ENCODE peak calls at places on chromosomes 7 and 10, in eight cellular contexts. F is mesendoderm, N is GM23338, A is fibroblast of lung, W is stomach, M is brain microvascular endothelial cell, I is GM12878, U is heart right ventricle. Y is an unnamed sample.

GRCh38 chr7:100471021-100471420 is 7.0 kb upstream of the SPACDR start:
- DNase-seq in F (no peak), N (no peak), A (no peak), W (no peak), M (no peak), I (no peak), U (no peak), Y (no peak)

GRCh38 chr10:11018426-11018818 is 750 bp downstream of the CELF2 start:
- DNase-seq in F (no peak), N (peak; percentile 21), A (no peak), W (no peak), M (no peak), I (no peak), U (peak; percentile 37), Y (no peak)

GRCh38 chr7:94623820-94624219 is 32.1 kb downstream of the SGCE start:
- DNase-seq in F (no peak), N (no peak), A (no peak), W (no peak), M (no peak), I (no peak), U (no peak), Y (no peak)

GRCh38 chr10:132335189-132336063 is 3.4 kb downstream of the LRRC27 start:
- DNase-seq in F (peak; percentile 15), N (peak; percentile 20), A (no peak), W (no peak), M (no peak), I (peak; percentile 65), U (peak; percentile 40), Y (peak; percentile 44)

GRCh38 chr7:36153571-36154097 is 580 bp downstream of the EEPD1 start:
- DNase-seq in F (no peak), N (peak; percentile 41), A (no peak), W (no peak), M (no peak), I (no peak), U (no peak), Y (no peak)

GRCh38 chr7:154914580-154915380 is 88.1 kb downstream of the PAXIP1 start:
- DNase-seq in F (peak; percentile 19), N (peak; percentile 56), A (no peak), W (no peak), M (no peak), I (no peak), U (no peak), Y (no peak)

GRCh38 chr10:45198596-45199379 is 116.6 kb downstream of the OR13A1 start:
- DNase-seq in F (no peak), N (peak; percentile 10), A (no peak), W (no peak), M (no peak), I (no peak), U (no peak), Y (no peak)

GRCh38 chr7:33805630-33806233 is 99.6 kb upstream of the BMPER start:
- DNase-seq in F (peak; percentile 55), N (no peak), A (peak; percentile 80), W (peak; percentile 37), M (peak; percentile 39), I (no peak), U (peak; percentile 48), Y (no peak)

GRCh38 chr7:30804078-30804661 is 33.0 kb downstream of the MINDY4 start:
- DNase-seq in F (no peak), N (no peak), A (peak; percentile 96), W (no peak), M (peak; percentile 80), I (no peak), U (no peak), Y (no peak)

GRCh38 chr10:113680172-113681111 is 730 bp downstream of the CASP7 start:
- DNase-seq in F (no peak), N (peak; percentile 47), A (peak; percentile 65), W (peak; percentile 57), M (peak; percentile 35), I (peak; percentile 42), U (peak; percentile 26), Y (peak; percentile 31)

GRCh38 chr7:104836976-104837375 is 177.0 kb upstream of the KMT2E start:
- DNase-seq in F (no peak), N (no peak), A (no peak), W (no peak), M (no peak), I (no peak), U (no peak), Y (no peak)

GRCh38 chr7:37310322-37311080 is 138.2 kb downstream of the ELMO1 start:
- DNase-seq in F (no peak), N (no peak), A (no peak), W (no peak), M (no peak), I (no peak), U (no peak), Y (no peak)

GRCh38 chr7:77935652-77936348 is 137.2 kb downstream of the PHTF2 start:
- DNase-seq in F (no peak), N (no peak), A (no peak), W (no peak), M (no peak), I (no peak), U (no peak), Y (no peak)

GRCh38 chr7:41003031-41003925 is 699.6 kb downstream of the INHBA start:
- DNase-seq in F (peak; percentile 82), N (peak; percentile 80), A (peak; percentile 53), W (peak; percentile 29), M (peak; percentile 35), I (peak; percentile 3), U (no peak), Y (no peak)

GRCh38 chr7:135888740-135889139 is 88.4 kb downstream of the MTPN start:
- DNase-seq in F (no peak), N (no peak), A (no peak), W (no peak), M (no peak), I (no peak), U (no peak), Y (no peak)

GRCh38 chr10:132411561-132412253 is 14.7 kb downstream of the PWWP2B start:
- DNase-seq in F (no peak), N (no peak), A (peak; percentile 28), W (peak; percentile 69), M (no peak), I (no peak), U (no peak), Y (no peak)

DNA sequence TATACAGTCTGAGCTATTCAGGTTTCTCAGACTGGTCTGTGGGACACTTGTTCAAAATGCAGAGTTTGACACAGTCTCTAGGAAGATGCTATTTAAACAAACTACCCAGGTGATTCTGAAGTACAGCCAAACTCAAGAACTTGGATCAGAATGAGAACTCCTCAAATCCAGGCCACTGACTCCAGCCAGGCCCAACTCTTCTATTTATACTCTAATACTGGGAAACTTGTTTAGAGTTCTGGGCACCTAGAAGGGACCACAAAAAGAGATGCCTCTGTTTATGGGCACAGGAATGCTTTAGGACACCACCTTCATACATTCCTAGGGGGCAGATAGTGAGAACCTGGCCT is 40.1 kb upstream of the ADD3 start:
- DNase-seq in F (no peak), N (no peak), A (no peak), W (no peak), M (no peak), I (no peak), U (no peak), Y (no peak)
- H3K27ac ChIP-seq in F (no peak overlapping the region), N (no peak overlapping the region), A (peak overlapping the region; percentile 79), W (peak overlapping the region; percentile 47), M (peak overlapping the region; percentile 86), I (no peak overlapping the region), U (no peak overlapping the region), Y (no peak overlapping the region)

GRCh38 chr7:74180866-74181265 is 6.7 kb downstream of the EIF4H start:
- DNase-seq in F (no peak), N (no peak), A (no peak), W (no peak), M (no peak), I (no peak), U (no peak), Y (no peak)

GRCh38 chr7:74179935-74180604 is 5.9 kb downstream of the EIF4H start:
- DNase-seq in F (no peak), N (no peak), A (no peak), W (no peak), M (no peak), I (no peak), U (no peak), Y (no peak)

GRCh38 chr7:74183142-74183541 is 9.0 kb downstream of the EIF4H start:
- DNase-seq in F (no peak), N (no peak), A (no peak), W (no peak), M (no peak), I (no peak), U (no peak), Y (no peak)

GRCh38 chr7:74182453-74183090 is 8.4 kb downstream of the EIF4H start:
- DNase-seq in F (no peak), N (no peak), A (no peak), W (no peak), M (no peak), I (no peak), U (no peak), Y (no peak)

GRCh38 chr7:74181821-74182220 is 7.7 kb downstream of the EIF4H start:
- DNase-seq in F (no peak), N (no peak), A (peak; percentile 59), W (no peak), M (no peak), I (no peak), U (no peak), Y (no peak)
- H3K27ac ChIP-seq in F (no peak overlapping the region), N (peak overlapping the region; percentile 51), A (no peak overlapping the region), W (no peak overlapping the region), M (no peak overlapping the region), I (no peak overlapping the region), U (no peak overlapping the region), Y (no peak overlapping the region)

GRCh38 chr10:29657719-29658274 is 23.0 kb upstream of the SVIL start:
- DNase-seq in F (no peak), N (no peak), A (peak; percentile 54), W (no peak), M (no peak), I (no peak), U (no peak), Y (no peak)
- H3K27ac ChIP-seq in F (no peak overlapping the region), N (no peak overlapping the region), A (no peak overlapping the region), W (peak overlapping the region; percentile 15), M (peak overlapping the region; percentile 97), I (no peak overlapping the region), U (no peak overlapping the region), Y (no peak overlapping the region)

GRCh38 chr10:79266543-79267312 is 80.5 kb upstream of the PPIF start:
- DNase-seq in F (no peak), N (no peak), A (peak; percentile 95), W (peak; percentile 47), M (peak; percentile 94), I (peak; percentile 81), U (peak; percentile 82), Y (no peak)
- H3K27ac ChIP-seq in F (no peak overlapping the region), N (no peak overlapping the region), A (peak overlapping the region; percentile 92), W (peak overlapping the region; percentile 76), M (peak overlapping the region; percentile 90), I (peak overlapping the region; percentile 91), U (peak overlapping the region; percentile 88), Y (peak overlapping the region; percentile 91)